ENCODE peak calls at places on chromosome 22, in ten cellular contexts. One of them, this sample, is unnamed.
A peak's percentile ranks its signal among the peaks of the same experiment; 100 is the strongest.

GRCh38 chr22:31584804-31585160 is 77.2 kb downstream of the PISD start:
- DNase-seq in lower lobe of right lung: no peak
- DNase-seq in activated gamma-delta T cell treated with Interleukin-2 at 50 U/mL for 16 hours: no peak
- DNase-seq in NCI-H1048: no peak
- DNase-seq in neural progenitor cell: no peak
- DNase-seq in GM04503: no peak
- DNase-seq in NAMALWA: no peak
- DNase-seq in stimulated activated CD8-positive, alpha-beta memory T cell treated with anti-CD3 and anti-CD28 coated beads, Interleukin-12 subunit alpha, Interleukin-12 subunit beta, amount 100 ng/mL, for 1 hour: no peak
- DNase-seq in iPS DF 6.9: no peak
- DNase-seq in cardiac fibroblast: no peak
- DNase-seq in this sample: no peak

GRCh38 chr22:38748487-38749136 is 7.2 kb downstream of the SUN2 start:
- DNase-seq in lower lobe of right lung: no peak
- DNase-seq in activated gamma-delta T cell treated with Interleukin-2 at 50 U/mL for 16 hours: no peak
- DNase-seq in NCI-H1048: no peak
- DNase-seq in neural progenitor cell: no peak
- DNase-seq in GM04503: no peak
- DNase-seq in NAMALWA: no peak
- DNase-seq in stimulated activated CD8-positive, alpha-beta memory T cell treated with anti-CD3 and anti-CD28 coated beads, Interleukin-12 subunit alpha, Interleukin-12 subunit beta, amount 100 ng/mL, for 1 hour: no peak
- DNase-seq in iPS DF 6.9: no peak
- DNase-seq in cardiac fibroblast: no peak
- DNase-seq in this sample: no peak

GRCh38 chr22:29080061-29080975 is 7.5 kb downstream of the KREMEN1 start:
- DNase-seq in lower lobe of right lung: no peak
- DNase-seq in activated gamma-delta T cell treated with Interleukin-2 at 50 U/mL for 16 hours: no peak
- DNase-seq in NCI-H1048: no peak
- DNase-seq in neural progenitor cell: no peak
- DNase-seq in GM04503: no peak
- DNase-seq in NAMALWA: peak; percentile 44
- DNase-seq in stimulated activated CD8-positive, alpha-beta memory T cell treated with anti-CD3 and anti-CD28 coated beads, Interleukin-12 subunit alpha, Interleukin-12 subunit beta, amount 100 ng/mL, for 1 hour: no peak
- DNase-seq in iPS DF 6.9: no peak
- DNase-seq in cardiac fibroblast: peak; percentile 19
- DNase-seq in this sample: peak; percentile 93

GRCh38 chr22:49726701-49727101 is 101.0 kb downstream of the BRD1 start:
- DNase-seq in lower lobe of right lung: no peak
- DNase-seq in activated gamma-delta T cell treated with Interleukin-2 at 50 U/mL for 16 hours: no peak
- DNase-seq in NCI-H1048: no peak
- DNase-seq in neural progenitor cell: no peak
- DNase-seq in GM04503: no peak
- DNase-seq in NAMALWA: no peak
- DNase-seq in stimulated activated CD8-positive, alpha-beta memory T cell treated with anti-CD3 and anti-CD28 coated beads, Interleukin-12 subunit alpha, Interleukin-12 subunit beta, amount 100 ng/mL, for 1 hour: no peak
- DNase-seq in iPS DF 6.9: no peak
- DNase-seq in cardiac fibroblast: no peak
- DNase-seq in this sample: no peak

GRCh38 chr22:47115921-47116320 is 353.5 kb downstream of the TBC1D22A start:
- DNase-seq in lower lobe of right lung: no peak
- DNase-seq in activated gamma-delta T cell treated with Interleukin-2 at 50 U/mL for 16 hours: no peak
- DNase-seq in NCI-H1048: no peak
- DNase-seq in neural progenitor cell: no peak
- DNase-seq in GM04503: no peak
- DNase-seq in NAMALWA: no peak
- DNase-seq in stimulated activated CD8-positive, alpha-beta memory T cell treated with anti-CD3 and anti-CD28 coated beads, Interleukin-12 subunit alpha, Interleukin-12 subunit beta, amount 100 ng/mL, for 1 hour: no peak
- DNase-seq in iPS DF 6.9: no peak
- DNase-seq in cardiac fibroblast: no peak
- DNase-seq in this sample: no peak

GRCh38 chr22:37089451-37089850 is 20.1 kb downstream of the TMPRSS6 start:
- DNase-seq in lower lobe of right lung: peak; percentile 58
- DNase-seq in activated gamma-delta T cell treated with Interleukin-2 at 50 U/mL for 16 hours: no peak
- DNase-seq in NCI-H1048: no peak
- DNase-seq in neural progenitor cell: no peak
- DNase-seq in GM04503: no peak
- DNase-seq in NAMALWA: no peak
- DNase-seq in stimulated activated CD8-positive, alpha-beta memory T cell treated with anti-CD3 and anti-CD28 coated beads, Interleukin-12 subunit alpha, Interleukin-12 subunit beta, amount 100 ng/mL, for 1 hour: no peak
- DNase-seq in iPS DF 6.9: no peak
- DNase-seq in cardiac fibroblast: no peak
- DNase-seq in this sample: no peak

GRCh38 chr22:39617342-39617741 is 46.8 kb downstream of the CACNA1I start:
- DNase-seq in lower lobe of right lung: no peak
- DNase-seq in activated gamma-delta T cell treated with Interleukin-2 at 50 U/mL for 16 hours: no peak
- DNase-seq in NCI-H1048: no peak
- DNase-seq in neural progenitor cell: no peak
- DNase-seq in GM04503: no peak
- DNase-seq in NAMALWA: no peak
- DNase-seq in stimulated activated CD8-positive, alpha-beta memory T cell treated with anti-CD3 and anti-CD28 coated beads, Interleukin-12 subunit alpha, Interleukin-12 subunit beta, amount 100 ng/mL, for 1 hour: no peak
- DNase-seq in iPS DF 6.9: no peak
- DNase-seq in cardiac fibroblast: no peak
- DNase-seq in this sample: no peak

GRCh38 chr22:48501231-48501750 is 1326.4 kb downstream of the BRD1 start:
- DNase-seq in lower lobe of right lung: peak; percentile 19
- DNase-seq in activated gamma-delta T cell treated with Interleukin-2 at 50 U/mL for 16 hours: no peak
- DNase-seq in NCI-H1048: no peak
- DNase-seq in neural progenitor cell: no peak
- DNase-seq in GM04503: no peak
- DNase-seq in NAMALWA: no peak
- DNase-seq in stimulated activated CD8-positive, alpha-beta memory T cell treated with anti-CD3 and anti-CD28 coated beads, Interleukin-12 subunit alpha, Interleukin-12 subunit beta, amount 100 ng/mL, for 1 hour: no peak
- DNase-seq in iPS DF 6.9: no peak
- DNase-seq in cardiac fibroblast: no peak
- DNase-seq in this sample: no peak

GRCh38 chr22:24424001-24424900 is 3.1 kb upstream of the ADORA2A start:
- DNase-seq in lower lobe of right lung: peak; percentile 62
- DNase-seq in activated gamma-delta T cell treated with Interleukin-2 at 50 U/mL for 16 hours: peak; percentile 29
- DNase-seq in NCI-H1048: no peak
- DNase-seq in neural progenitor cell: peak; percentile 67
- DNase-seq in GM04503: no peak
- DNase-seq in NAMALWA: peak; percentile 49
- DNase-seq in stimulated activated CD8-positive, alpha-beta memory T cell treated with anti-CD3 and anti-CD28 coated beads, Interleukin-12 subunit alpha, Interleukin-12 subunit beta, amount 100 ng/mL, for 1 hour: no peak
- DNase-seq in iPS DF 6.9: no peak
- DNase-seq in cardiac fibroblast: no peak
- DNase-seq in this sample: no peak

GRCh38 chr22:34490911-34491310 is 570.6 kb upstream of the LARGE1 start:
- DNase-seq in lower lobe of right lung: no peak
- DNase-seq in activated gamma-delta T cell treated with Interleukin-2 at 50 U/mL for 16 hours: no peak
- DNase-seq in NCI-H1048: no peak
- DNase-seq in neural progenitor cell: no peak
- DNase-seq in GM04503: no peak
- DNase-seq in NAMALWA: no peak
- DNase-seq in stimulated activated CD8-positive, alpha-beta memory T cell treated with anti-CD3 and anti-CD28 coated beads, Interleukin-12 subunit alpha, Interleukin-12 subunit beta, amount 100 ng/mL, for 1 hour: no peak
- DNase-seq in iPS DF 6.9: no peak
- DNase-seq in cardiac fibroblast: no peak
- DNase-seq in this sample: no peak

GRCh38 chr22:37427128-37427710 is at the start of gene ELFN2:
- DNase-seq in lower lobe of right lung: no peak
- DNase-seq in activated gamma-delta T cell treated with Interleukin-2 at 50 U/mL for 16 hours: no peak
- DNase-seq in NCI-H1048: no peak
- DNase-seq in neural progenitor cell: peak; percentile 61
- DNase-seq in GM04503: no peak
- DNase-seq in NAMALWA: no peak
- DNase-seq in stimulated activated CD8-positive, alpha-beta memory T cell treated with anti-CD3 and anti-CD28 coated beads, Interleukin-12 subunit alpha, Interleukin-12 subunit beta, amount 100 ng/mL, for 1 hour: no peak
- DNase-seq in iPS DF 6.9: no peak
- DNase-seq in cardiac fibroblast: peak; percentile 36
- DNase-seq in this sample: no peak

GRCh38 chr22:37566903-37567798 is 6.9 kb downstream of the CDC42EP1 start:
- DNase-seq in lower lobe of right lung: peak; percentile 92
- DNase-seq in activated gamma-delta T cell treated with Interleukin-2 at 50 U/mL for 16 hours: peak; percentile 95
- DNase-seq in NCI-H1048: no peak
- DNase-seq in neural progenitor cell: peak; percentile 88
- DNase-seq in GM04503: no peak
- DNase-seq in NAMALWA: peak; percentile 84
- DNase-seq in stimulated activated CD8-positive, alpha-beta memory T cell treated with anti-CD3 and anti-CD28 coated beads, Interleukin-12 subunit alpha, Interleukin-12 subunit beta, amount 100 ng/mL, for 1 hour: peak; percentile 86
- DNase-seq in iPS DF 6.9: no peak
- DNase-seq in cardiac fibroblast: peak; percentile 67
- DNase-seq in this sample: peak; percentile 59

GRCh38 chr22:44437493-44438015 is 60.5 kb downstream of the RTL6 start:
- DNase-seq in lower lobe of right lung: no peak
- DNase-seq in activated gamma-delta T cell treated with Interleukin-2 at 50 U/mL for 16 hours: no peak
- DNase-seq in NCI-H1048: no peak
- DNase-seq in neural progenitor cell: no peak
- DNase-seq in GM04503: no peak
- DNase-seq in NAMALWA: no peak
- DNase-seq in stimulated activated CD8-positive, alpha-beta memory T cell treated with anti-CD3 and anti-CD28 coated beads, Interleukin-12 subunit alpha, Interleukin-12 subunit beta, amount 100 ng/mL, for 1 hour: no peak
- DNase-seq in iPS DF 6.9: no peak
- DNase-seq in cardiac fibroblast: peak; percentile 21
- DNase-seq in this sample: no peak

GRCh38 chr22:22463855-22464540 is 44.5 kb downstream of the ZNF280B start:
- DNase-seq in lower lobe of right lung: no peak
- DNase-seq in activated gamma-delta T cell treated with Interleukin-2 at 50 U/mL for 16 hours: peak; percentile 42
- DNase-seq in NCI-H1048: no peak
- DNase-seq in neural progenitor cell: peak; percentile 88
- DNase-seq in GM04503: no peak
- DNase-seq in NAMALWA: peak; percentile 72
- DNase-seq in stimulated activated CD8-positive, alpha-beta memory T cell treated with anti-CD3 and anti-CD28 coated beads, Interleukin-12 subunit alpha, Interleukin-12 subunit beta, amount 100 ng/mL, for 1 hour: peak; percentile 25
- DNase-seq in iPS DF 6.9: no peak
- DNase-seq in cardiac fibroblast: peak; percentile 78
- DNase-seq in this sample: peak; percentile 65

This sample was measured in SK-N-DZ.